ENCODE peak calls at places on chromosomes 6 and 20, in five cellular contexts. H is fibroblast of mammary gland, U is sciatic nerve, J is ELR, P is endothelial cell. Y is an unnamed sample.

GRCh38 chr6:89368107-89368506 is 15.6 kb upstream of the UBE2J1 start:
- DNase-seq in H (peak; percentile 62), U (peak; percentile 80), J (peak; percentile 65), P (peak; percentile 70), Y (no peak)

GRCh38 chr20:6560978-6561377 is 206.5 kb upstream of the BMP2 start:
- DNase-seq in H (no peak), U (no peak), J (no peak), P (no peak), Y (no peak)

GRCh38 chr6:134930463-134930862 is 19.4 kb downstream of the ALDH8A1 start:
- DNase-seq in H (no peak), U (no peak), J (no peak), P (no peak), Y (no peak)

GRCh38 chr6:75331134-75331533 is 46.5 kb upstream of the TMEM30A start:
- DNase-seq in H (peak; percentile 92), U (no peak), J (peak; percentile 71), P (no peak), Y (no peak)

GRCh38 chr6:10561566-10562088 is 40.5 kb downstream of the GCNT2 start:
- DNase-seq in H (no peak), U (no peak), J (no peak), P (no peak), Y (no peak)

GRCh38 chr6:156538875-156539660 is 238.1 kb upstream of the ARID1B start:
- DNase-seq in H (no peak), U (no peak), J (no peak), P (no peak), Y (no peak)

GRCh38 chr6:46932526-46932925 is 10.8 kb upstream of the ADGRF5 start:
- DNase-seq in H (peak; percentile 29), U (no peak), J (peak; percentile 70), P (no peak), Y (no peak)

GRCh38 chr20:59314872-59315500 is 14.6 kb downstream of the EDN3 start:
- DNase-seq in H (no peak), U (no peak), J (no peak), P (no peak), Y (no peak)

GRCh38 chr6:11653028-11653583 is 115.6 kb downstream of the TMEM170B start:
- DNase-seq in H (peak; percentile 84), U (no peak), J (peak; percentile 96), P (peak; percentile 40), Y (no peak)

GRCh38 chr20:51043811-51044210 is 20.9 kb upstream of the KCNG1 start:
- DNase-seq in H (peak; percentile 75), U (no peak), J (peak; percentile 89), P (no peak), Y (no peak)

GRCh38 chr20:64113444-64113775 is 6.0 kb upstream of the NPBWR2 start:
- DNase-seq in H (no peak), U (peak; percentile 33), J (no peak), P (no peak), Y (no peak)

GRCh38 chr20:11140359-11140758 is 466.6 kb upstream of the JAG1 start:
- DNase-seq in H (peak; percentile 97), U (no peak), J (peak; percentile 70), P (no peak), Y (no peak)

GRCh38 chr20:38728911-38729642 is 4.8 kb downstream of the SLC32A1 start:
- DNase-seq in H (no peak), U (no peak), J (no peak), P (peak; percentile 34), Y (no peak)

GRCh38 chr6:135146160-135146920 is 34.8 kb upstream of the MYB start:
- DNase-seq in H (peak; percentile 7), U (no peak), J (peak; percentile 83), P (no peak), Y (no peak)

GRCh38 chr6:41561931-41562632 is 15.9 kb downstream of the FOXP4 start:
- DNase-seq in H (no peak), U (no peak), J (no peak), P (no peak), Y (no peak)

GRCh38 chr20:59047938-59048680 is 5.5 kb upstream of the PRELID3B start:
- DNase-seq in H (peak; percentile 63), U (no peak), J (peak; percentile 39), P (no peak), Y (no peak)

GRCh38 chr6:30960907-30961673 is 20.3 kb downstream of the MUCL3 start:
- DNase-seq in H (no peak), U (no peak), J (no peak), P (no peak), Y (no peak)

GRCh38 chr6:21595265-21595950 is 1.9 kb downstream of the SOX4 start:
- DNase-seq in H (peak; percentile 14), U (peak; percentile 75), J (peak; percentile 26), P (peak; percentile 35), Y (peak; percentile 85)

GRCh38 chr6:42281570-42281969 is 63.9 kb upstream of the MRPS10 start:
- DNase-seq in H (no peak), U (no peak), J (no peak), P (no peak), Y (no peak)

GRCh38 chr6:134908906-134909516 is 40.9 kb downstream of the ALDH8A1 start:
- DNase-seq in H (peak; percentile 100), U (peak; percentile 77), J (peak; percentile 96), P (no peak), Y (peak; percentile 58)

GRCh38 chr6:169527306-169527705 is 174.5 kb downstream of the WDR27 start:
- DNase-seq in H (peak; percentile 74), U (no peak), J (peak; percentile 23), P (no peak), Y (no peak)

GRCh38 chr20:47493954-47494293 is 7.8 kb upstream of the NCOA3 start:
- DNase-seq in H (no peak), U (no peak), J (no peak), P (no peak), Y (no peak)

GRCh38 chr6:15588966-15589634 is 73.7 kb downstream of the DTNBP1 start:
- DNase-seq in H (peak; percentile 84), U (no peak), J (peak; percentile 75), P (no peak), Y (no peak)

GRCh38 chr6:12484519-12484918 is 194.4 kb downstream of the EDN1 start:
- DNase-seq in H (no peak), U (no peak), J (no peak), P (no peak), Y (no peak)

GRCh38 chr6:45607818-45608217 is 230.1 kb upstream of the SUPT3H start:
- DNase-seq in H (peak; percentile 86), U (no peak), J (peak; percentile 64), P (no peak), Y (no peak)

GRCh38 chr6:7053125-7053784 is 54.5 kb upstream of the RREB1 start:
- DNase-seq in H (no peak), U (no peak), J (no peak), P (no peak), Y (no peak)

GRCh38 chr20:54624701-54625472 is 149.5 kb downstream of the DOK5 start:
- DNase-seq in H (no peak), U (no peak), J (no peak), P (no peak), Y (no peak)

GRCh38 chr6:25350593-25350992 is 71.4 kb downstream of the CARMIL1 start:
- DNase-seq in H (no peak), U (no peak), J (no peak), P (no peak), Y (no peak)

GRCh38 chr6:161418458-161418945 is 144.6 kb upstream of the AGPAT4 start:
- DNase-seq in H (peak; percentile 93), U (no peak), J (peak; percentile 85), P (peak; percentile 61), Y (no peak)

GRCh38 chr20:63060057-63060991 is 53.6 kb upstream of the BHLHE23 start:
- DNase-seq in H (peak; percentile 61), U (peak; percentile 50), J (peak; percentile 71), P (no peak), Y (peak; percentile 24)

GRCh38 chr20:21102691-21103311 is 3.4 kb downstream of the LINC00237 start:
- DNase-seq in H (no peak), U (no peak), J (no peak), P (peak; percentile 44), Y (peak; percentile 53)

GRCh38 chr6:169960003-169960344 is 208.6 kb downstream of the ERMARD start:
- DNase-seq in H (no peak), U (no peak), J (no peak), P (no peak), Y (no peak)

GRCh38 chr6:56806368-56806767 is 148.5 kb upstream of the BEND6 start:
- DNase-seq in H (no peak), U (no peak), J (no peak), P (no peak), Y (no peak)

GRCh38 chr6:106256201-106256968 is 69.2 kb downstream of the ATG5 start:
- DNase-seq in H (peak; percentile 82), U (no peak), J (peak; percentile 87), P (no peak), Y (no peak)

GRCh38 chr20:40706977-40707582 is 18.0 kb upstream of the MAFB start:
- DNase-seq in H (no peak), U (no peak), J (peak; percentile 52), P (no peak), Y (peak; percentile 53)

GRCh38 chr6:41759905-41760579 is 12.8 kb upstream of the PGC start:
- DNase-seq in H (no peak), U (no peak), J (no peak), P (no peak), Y (no peak)